ENCODE peak calls at places on chromosomes 6 and 20, in five cellular contexts. W is foreskin fibroblast, E is type B pancreatic cell, R is fibroblast of lung, H is A549. O is an unnamed sample.

GRCh38 chr6:27188206-27188884 is 59.2 kb upstream of the PRSS16 start:
- DNase-seq in R (peak; percentile 85), W (peak; percentile 66), E (no peak), H (peak; percentile 40), O (no peak)

GRCh38 chr6:132552372-132552771 is at the start of gene TAAR8:
- DNase-seq in W (no peak), E (no peak), R (no peak), H (no peak), O (no peak)

GRCh38 chr6:63636516-63636968 is 940 bp downstream of the PHF3 start:
- DNase-seq in W (no peak), H (peak; percentile 7), E (no peak), R (peak; percentile 36), O (no peak)

GRCh38 chr20:13277663-13278295 is 56.7 kb downstream of the ISM1 start:
- DNase-seq in H (no peak), R (no peak), E (no peak), W (peak; percentile 73), O (no peak)

GRCh38 chr6:157304840-157305675 is 18.3 kb downstream of the TMEM242 start:
- DNase-seq in R (peak; percentile 57), E (no peak), H (no peak), W (no peak), O (no peak)

GRCh38 chr6:169473663-169474062 is 220.0 kb upstream of the THBS2 start:
- DNase-seq in H (no peak), E (no peak), W (no peak), R (no peak), O (no peak)

GRCh38 chr6:75280131-75280855 is 4.3 kb downstream of the TMEM30A start:
- DNase-seq in H (no peak), W (no peak), E (no peak), R (peak; percentile 50), O (no peak)

GRCh38 chr20:59586613-59587012 is 17.7 kb upstream of the PHACTR3 start:
- DNase-seq in H (no peak), E (no peak), W (no peak), R (no peak), O (no peak)

GRCh38 chr6:132314432-132314831 is 86.8 kb downstream of the MOXD1 start:
- DNase-seq in W (no peak), H (no peak), R (no peak), E (no peak), O (no peak)

GRCh38 chr6:55826941-55827340 is 48.4 kb downstream of the BMP5 start:
- DNase-seq in H (no peak), R (no peak), E (no peak), W (no peak), O (no peak)

GRCh38 chr6:112298021-112298745 is 43.8 kb upstream of the LAMA4 start:
- DNase-seq in W (peak; percentile 91), H (peak; percentile 15), R (peak; percentile 92), E (no peak), O (no peak)

GRCh38 chr6:116779569-116780164 is 14.1 kb upstream of the FAM162B start:
- DNase-seq in H (peak; percentile 6), R (peak; percentile 21), W (no peak), E (no peak), O (no peak)

GRCh38 chr6:9623985-9624384 is 790.9 kb downstream of the TFAP2A start:
- DNase-seq in E (no peak), H (no peak), W (no peak), R (peak; percentile 86), O (no peak)

GRCh38 chr6:147063469-147064031 is 140.7 kb upstream of the STXBP5 start:
- DNase-seq in R (peak; percentile 94), H (no peak), W (peak; percentile 64), E (no peak), O (no peak)

GRCh38 chr6:19869464-19869863 is 32.3 kb downstream of the ID4 start:
- DNase-seq in E (no peak), R (no peak), H (no peak), W (no peak), O (no peak)

GRCh38 chr6:36914227-36914794 is 28.6 kb downstream of the C6orf89 start:
- DNase-seq in E (no peak), H (peak; percentile 70), W (no peak), R (peak; percentile 34), O (no peak)

GRCh38 chr20:13333036-13333435 is 112.0 kb downstream of the ISM1 start:
- DNase-seq in E (no peak), W (no peak), H (no peak), R (no peak), O (no peak)

GRCh38 chr20:61968036-61968810 is 97.5 kb downstream of the TAF4 start:
- DNase-seq in H (no peak), E (no peak), W (no peak), R (no peak), O (no peak)

GRCh38 chr20:60139663-60140446 is 181.6 kb downstream of the CDH26 start:
- DNase-seq in H (no peak), W (no peak), E (no peak), R (no peak), O (no peak)

GRCh38 chr6:166112580-166112979 is 55.1 kb downstream of the TBXT start:
- DNase-seq in E (no peak), R (peak; percentile 87), H (peak; percentile 86), W (no peak), O (no peak)

GRCh38 chr20:55116598-55116997 is 641.2 kb downstream of the DOK5 start:
- DNase-seq in W (no peak), R (no peak), H (no peak), E (no peak), O (no peak)

GRCh38 chr6:113903666-113904330 is 46.7 kb downstream of the MARCKS start:
- DNase-seq in W (peak; percentile 10), H (no peak), E (no peak), R (peak; percentile 55), O (no peak)

GRCh38 chr20:58755062-58755697 is 62.6 kb downstream of the NPEPL1 start:
- DNase-seq in E (no peak), H (no peak), W (no peak), R (no peak), O (no peak)

GRCh38 chr6:43806041-43806757 is 36.2 kb downstream of the VEGFA start:
- DNase-seq in W (no peak), H (no peak), R (no peak), E (no peak), O (no peak)

DNA sequence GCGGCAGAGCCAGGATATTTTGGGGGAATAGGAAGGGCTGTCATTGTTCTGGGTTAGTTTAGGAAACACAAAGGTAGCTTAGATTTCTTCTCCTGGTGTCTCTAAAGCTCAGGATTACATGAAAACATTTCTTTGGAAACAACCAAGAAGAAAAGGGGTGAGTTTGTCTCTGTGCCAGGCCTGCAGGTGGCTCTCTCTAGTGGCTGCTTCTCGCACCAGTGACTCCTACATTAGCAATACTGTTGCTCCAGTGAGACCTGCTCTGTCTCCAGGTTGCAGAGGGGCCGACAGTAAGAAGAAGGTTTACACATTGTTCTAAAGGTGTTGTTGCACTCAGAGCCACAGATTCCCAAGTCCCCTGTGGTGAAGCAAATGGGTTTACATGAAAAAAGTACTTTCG is 104.6 kb upstream of the GLP1R start:
- DNase-seq in R (no peak), H (no peak), W (no peak), E (no peak), O (no peak)
- TF ChIP-seq CTCF in R (no peak), H (no peak), W (no peak), E (no peak), O (no peak)

GRCh38 chr6:105545947-105546710 is 143.2 kb upstream of the PREP start:
- DNase-seq in E (no peak), W (peak; percentile 79), R (peak; percentile 81), H (peak; percentile 13), O (no peak)
- TF ChIP-seq CTCF in E (no peak), W (no peak), R (no peak), H (no peak), O (no peak)

DNA sequence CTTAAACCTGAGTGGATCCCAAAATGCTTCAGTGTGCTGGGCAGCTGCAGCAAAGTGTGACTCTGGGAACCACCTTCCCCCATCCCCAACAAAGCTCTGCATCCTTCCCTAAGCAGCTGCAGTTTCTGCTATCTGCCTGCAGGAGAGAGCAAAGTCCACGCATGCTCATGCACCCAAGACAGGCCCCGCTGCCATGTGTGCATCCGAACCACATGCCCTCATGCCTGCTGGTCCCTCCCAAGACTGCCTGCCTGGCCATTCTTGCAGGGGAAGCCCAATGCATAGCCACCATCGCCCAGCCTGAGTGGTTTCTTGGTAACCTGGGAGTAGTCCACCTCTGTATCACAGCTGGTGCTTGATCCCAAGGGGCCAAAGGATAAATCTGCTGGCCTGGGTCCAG is 94.3 kb upstream of the OLIG3 start:
- DNase-seq in E (no peak), H (no peak), R (no peak), W (no peak), O (no peak)
- TF ChIP-seq CTCF in E (no peak), H (no peak), R (no peak), W (no peak), O (no peak)

DNA sequence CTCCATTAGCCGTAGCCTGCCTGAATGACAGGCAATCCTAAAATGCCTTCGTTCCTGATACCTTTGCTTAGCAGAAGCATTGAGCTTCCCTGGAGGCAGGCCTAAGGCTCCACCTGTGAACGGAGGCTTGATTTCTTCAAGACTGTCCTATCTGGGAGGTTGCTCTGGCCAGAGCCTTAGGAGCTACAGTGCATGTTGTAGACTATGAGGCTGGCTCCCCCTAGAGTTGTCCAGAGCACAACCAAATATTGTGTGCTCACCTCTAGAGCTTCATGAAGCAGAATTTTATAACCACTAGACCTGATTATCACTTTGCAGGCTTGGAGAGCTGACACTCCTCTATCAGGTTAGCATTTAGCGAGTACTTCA is 217.8 kb downstream of the MAFB start:
- DNase-seq in R (no peak), E (no peak), H (no peak), W (no peak), O (no peak)
- TF ChIP-seq CTCF in R (no peak), E (peak; percentile 53), H (no peak), W (no peak), O (peak; percentile 37)

DNA sequence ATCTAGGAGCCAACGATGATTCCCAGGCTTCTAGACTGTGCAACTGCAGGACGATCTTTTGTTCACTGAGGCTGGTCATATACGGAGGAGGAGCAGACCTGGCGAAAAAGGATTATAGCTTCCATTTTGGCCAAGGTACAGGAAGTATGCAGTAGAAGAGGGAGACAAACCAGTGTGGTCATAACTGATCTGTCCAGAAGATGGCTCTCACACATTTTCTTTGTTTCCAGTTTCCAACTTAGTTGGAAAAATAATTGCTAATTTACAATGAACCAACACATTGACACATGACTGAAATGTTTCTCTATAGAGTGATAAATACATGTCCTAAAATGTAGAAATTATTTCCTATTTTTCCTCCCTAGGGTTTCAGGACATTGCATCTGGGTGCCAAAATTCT is 364.1 kb upstream of the BTBD3 start:
- DNase-seq in H (no peak), R (no peak), W (peak; percentile 4), E (no peak), O (no peak)
- TF ChIP-seq CTCF in H (peak; percentile 49), R (peak; percentile 25), W (peak; percentile 23), E (peak; percentile 74), O (no peak)

DNA sequence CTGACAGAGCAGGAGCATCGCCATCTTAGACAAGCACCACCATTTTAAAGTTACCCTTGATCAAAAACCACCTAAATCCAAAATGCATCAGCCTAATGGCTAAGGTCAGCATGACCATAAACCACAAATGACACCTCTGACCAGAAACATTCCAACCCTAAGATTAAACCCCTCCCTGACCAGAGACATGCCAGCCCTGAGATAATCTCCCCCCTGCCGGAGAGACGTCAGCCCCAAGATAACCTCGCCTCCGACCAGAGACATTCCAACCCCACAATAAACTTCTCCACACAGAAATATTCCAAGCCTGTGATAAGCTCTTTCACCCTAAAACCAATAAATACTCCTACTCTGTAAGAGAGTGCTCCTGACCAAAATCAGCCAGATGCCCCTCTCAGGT is 53.5 kb downstream of the PXDC1 start:
- DNase-seq in E (no peak), H (no peak), W (no peak), R (peak; percentile 86), O (no peak)
- TF ChIP-seq CTCF in E (no peak), H (no peak), W (no peak), R (no peak), O (no peak)

O was measured in D721Med.